ENCODE peak calls at places on chromosomes 3 and 15, in nine cellular contexts. One of them, this sample, is unnamed.

GRCh38 chr3:188194327-188194726 is 40.4 kb downstream of the LPP start:
- DNase-seq in type B pancreatic cell: no peak
- DNase-seq in ecto neural progenitor cell: no peak
- DNase-seq in neural crest cell: no peak
- DNase-seq in SK-N-DZ: no peak
- DNase-seq in iris pigment epithelial cell: peak; percentile 73
- DNase-seq in AG08396: no peak
- DNase-seq in stimulated activated CD4-positive, alpha-beta T cell treated with anti-CD3 and anti-CD28 coated beads, Interleukin-4, amount 100 ng/mL, for 48 hours: no peak
- DNase-seq in stimulated activated CD8-positive, alpha-beta memory T cell treated with anti-CD3 and anti-CD28 coated beads, Interleukin-15, amount 100 ng/mL, for 1 hour: no peak
- DNase-seq in this sample: no peak

GRCh38 chr3:126132751-126133511 is 47.5 kb downstream of the ALDH1L1 start:
- DNase-seq in type B pancreatic cell: peak; percentile 40
- DNase-seq in ecto neural progenitor cell: peak; percentile 54
- DNase-seq in neural crest cell: no peak
- DNase-seq in SK-N-DZ: peak; percentile 37
- DNase-seq in iris pigment epithelial cell: peak; percentile 20
- DNase-seq in AG08396: no peak
- DNase-seq in stimulated activated CD4-positive, alpha-beta T cell treated with anti-CD3 and anti-CD28 coated beads, Interleukin-4, amount 100 ng/mL, for 48 hours: no peak
- DNase-seq in stimulated activated CD8-positive, alpha-beta memory T cell treated with anti-CD3 and anti-CD28 coated beads, Interleukin-15, amount 100 ng/mL, for 1 hour: no peak
- DNase-seq in this sample: no peak

GRCh38 chr3:69776926-69777581 is 37.8 kb downstream of the MITF start:
- DNase-seq in type B pancreatic cell: no peak
- DNase-seq in ecto neural progenitor cell: no peak
- DNase-seq in neural crest cell: no peak
- DNase-seq in SK-N-DZ: no peak
- DNase-seq in iris pigment epithelial cell: no peak
- DNase-seq in AG08396: no peak
- DNase-seq in stimulated activated CD4-positive, alpha-beta T cell treated with anti-CD3 and anti-CD28 coated beads, Interleukin-4, amount 100 ng/mL, for 48 hours: no peak
- DNase-seq in stimulated activated CD8-positive, alpha-beta memory T cell treated with anti-CD3 and anti-CD28 coated beads, Interleukin-15, amount 100 ng/mL, for 1 hour: no peak
- DNase-seq in this sample: no peak

GRCh38 chr3:110272525-110272924 is 799.1 kb upstream of the NECTIN3 start:
- DNase-seq in type B pancreatic cell: no peak
- DNase-seq in ecto neural progenitor cell: no peak
- DNase-seq in neural crest cell: no peak
- DNase-seq in SK-N-DZ: no peak
- DNase-seq in iris pigment epithelial cell: no peak
- DNase-seq in AG08396: no peak
- DNase-seq in stimulated activated CD4-positive, alpha-beta T cell treated with anti-CD3 and anti-CD28 coated beads, Interleukin-4, amount 100 ng/mL, for 48 hours: no peak
- DNase-seq in stimulated activated CD8-positive, alpha-beta memory T cell treated with anti-CD3 and anti-CD28 coated beads, Interleukin-15, amount 100 ng/mL, for 1 hour: no peak
- DNase-seq in this sample: no peak

GRCh38 chr15:48981941-48982340 is 18.2 kb upstream of the SHC4 start:
- DNase-seq in type B pancreatic cell: no peak
- DNase-seq in ecto neural progenitor cell: no peak
- DNase-seq in neural crest cell: no peak
- DNase-seq in SK-N-DZ: no peak
- DNase-seq in iris pigment epithelial cell: no peak
- DNase-seq in AG08396: no peak
- DNase-seq in stimulated activated CD4-positive, alpha-beta T cell treated with anti-CD3 and anti-CD28 coated beads, Interleukin-4, amount 100 ng/mL, for 48 hours: no peak
- DNase-seq in stimulated activated CD8-positive, alpha-beta memory T cell treated with anti-CD3 and anti-CD28 coated beads, Interleukin-15, amount 100 ng/mL, for 1 hour: no peak
- DNase-seq in this sample: no peak

GRCh38 chr3:168457973-168458539 is 362.3 kb upstream of the GOLIM4 start:
- DNase-seq in type B pancreatic cell: no peak
- DNase-seq in ecto neural progenitor cell: no peak
- DNase-seq in neural crest cell: no peak
- DNase-seq in SK-N-DZ: no peak
- DNase-seq in iris pigment epithelial cell: no peak
- DNase-seq in AG08396: no peak
- DNase-seq in stimulated activated CD4-positive, alpha-beta T cell treated with anti-CD3 and anti-CD28 coated beads, Interleukin-4, amount 100 ng/mL, for 48 hours: no peak
- DNase-seq in stimulated activated CD8-positive, alpha-beta memory T cell treated with anti-CD3 and anti-CD28 coated beads, Interleukin-15, amount 100 ng/mL, for 1 hour: no peak
- DNase-seq in this sample: no peak

GRCh38 chr15:35514759-35515158 is 31.2 kb downstream of the DPH6 start:
- DNase-seq in type B pancreatic cell: no peak
- DNase-seq in ecto neural progenitor cell: no peak
- DNase-seq in neural crest cell: no peak
- DNase-seq in SK-N-DZ: no peak
- DNase-seq in iris pigment epithelial cell: peak; percentile 42
- DNase-seq in AG08396: no peak
- DNase-seq in stimulated activated CD4-positive, alpha-beta T cell treated with anti-CD3 and anti-CD28 coated beads, Interleukin-4, amount 100 ng/mL, for 48 hours: no peak
- DNase-seq in stimulated activated CD8-positive, alpha-beta memory T cell treated with anti-CD3 and anti-CD28 coated beads, Interleukin-15, amount 100 ng/mL, for 1 hour: no peak
- DNase-seq in this sample: peak; percentile 29

GRCh38 chr3:46664188-46664970 is 29.1 kb downstream of the ALS2CL start:
- DNase-seq in type B pancreatic cell: peak; percentile 66
- DNase-seq in ecto neural progenitor cell: no peak
- DNase-seq in neural crest cell: no peak
- DNase-seq in SK-N-DZ: no peak
- DNase-seq in iris pigment epithelial cell: no peak
- DNase-seq in AG08396: peak; percentile 2
- DNase-seq in stimulated activated CD4-positive, alpha-beta T cell treated with anti-CD3 and anti-CD28 coated beads, Interleukin-4, amount 100 ng/mL, for 48 hours: no peak
- DNase-seq in stimulated activated CD8-positive, alpha-beta memory T cell treated with anti-CD3 and anti-CD28 coated beads, Interleukin-15, amount 100 ng/mL, for 1 hour: no peak
- DNase-seq in this sample: no peak

GRCh38 chr3:48275292-48276027 is 34.6 kb downstream of the ZNF589 start:
- DNase-seq in type B pancreatic cell: no peak
- DNase-seq in ecto neural progenitor cell: no peak
- DNase-seq in neural crest cell: no peak
- DNase-seq in SK-N-DZ: no peak
- DNase-seq in iris pigment epithelial cell: no peak
- DNase-seq in AG08396: no peak
- DNase-seq in stimulated activated CD4-positive, alpha-beta T cell treated with anti-CD3 and anti-CD28 coated beads, Interleukin-4, amount 100 ng/mL, for 48 hours: no peak
- DNase-seq in stimulated activated CD8-positive, alpha-beta memory T cell treated with anti-CD3 and anti-CD28 coated beads, Interleukin-15, amount 100 ng/mL, for 1 hour: no peak
- DNase-seq in this sample: no peak

This sample was measured in AG08395.